ENCODE peak calls at places on chromosomes 13 and 19, in five cellular contexts. One of them, this sample, is unnamed.

GRCh38 chr13:44394649-44395048 is 21.0 kb downstream of the SERP2 start:
- DNase-seq in HepG2: no peak
- DNase-seq in H1: no peak
- DNase-seq in GM12878: no peak
- DNase-seq in NT2/D1: no peak
- DNase-seq in this sample: no peak

GRCh38 chr13:46113596-46113995 is 8.8 kb upstream of the CPB2 start:
- DNase-seq in HepG2: no peak
- DNase-seq in H1: no peak
- DNase-seq in GM12878: no peak
- DNase-seq in NT2/D1: no peak
- DNase-seq in this sample: no peak

GRCh38 chr19:7242601-7243258 is 51.5 kb downstream of the INSR start:
- DNase-seq in HepG2: no peak
- DNase-seq in H1: no peak
- DNase-seq in GM12878: peak; percentile 77
- DNase-seq in NT2/D1: no peak
- DNase-seq in this sample: no peak

GRCh38 chr13:86446311-86446710 is 647.1 kb upstream of the SLITRK6 start:
- DNase-seq in HepG2: no peak
- DNase-seq in H1: no peak
- DNase-seq in GM12878: no peak
- DNase-seq in NT2/D1: peak; percentile 11
- DNase-seq in this sample: peak; percentile 67

GRCh38 chr13:48542581-48543341 is 9.9 kb upstream of the RCBTB2 start:
- DNase-seq in HepG2: peak; percentile 23
- DNase-seq in H1: peak; percentile 49
- DNase-seq in GM12878: no peak
- DNase-seq in NT2/D1: no peak
- DNase-seq in this sample: no peak

GRCh38 chr19:40461669-40462221 is 3.8 kb downstream of the BLVRB start:
- DNase-seq in HepG2: peak; percentile 59
- DNase-seq in H1: no peak
- DNase-seq in GM12878: peak; percentile 61
- DNase-seq in NT2/D1: no peak
- DNase-seq in this sample: no peak

GRCh38 chr13:101977475-101977874 is 424.4 kb downstream of the FGF14 start:
- DNase-seq in HepG2: no peak
- DNase-seq in H1: no peak
- DNase-seq in GM12878: no peak
- DNase-seq in NT2/D1: no peak
- DNase-seq in this sample: no peak

GRCh38 chr19:14758816-14759215 is 19.5 kb downstream of the ADGRE2 start:
- DNase-seq in HepG2: no peak
- DNase-seq in H1: peak; percentile 55
- DNase-seq in GM12878: no peak
- DNase-seq in NT2/D1: peak; percentile 57
- DNase-seq in this sample: no peak

GRCh38 chr19:7355871-7356270 is 7.1 kb downstream of the ARHGEF18 start:
- DNase-seq in HepG2: no peak
- DNase-seq in H1: no peak
- DNase-seq in GM12878: no peak
- DNase-seq in NT2/D1: no peak
- DNase-seq in this sample: no peak

GRCh38 chr19:48499352-48500090 is 12.1 kb downstream of the LMTK3 start:
- DNase-seq in HepG2: no peak
- DNase-seq in H1: no peak
- DNase-seq in GM12878: no peak
- DNase-seq in NT2/D1: no peak
- DNase-seq in this sample: no peak

GRCh38 chr19:7013678-7014077 is 7.6 kb downstream of the MBD3L2B start:
- DNase-seq in HepG2: no peak
- DNase-seq in H1: no peak
- DNase-seq in GM12878: peak; percentile 68
- DNase-seq in NT2/D1: no peak
- DNase-seq in this sample: no peak

GRCh38 chr19:40147693-40148347 is 43.4 kb upstream of the MAP3K10 start:
- DNase-seq in HepG2: no peak
- DNase-seq in H1: no peak
- DNase-seq in GM12878: no peak
- DNase-seq in NT2/D1: no peak
- DNase-seq in this sample: no peak

GRCh38 chr13:36806102-36806501 is 12.9 kb upstream of the RFXAP start:
- DNase-seq in HepG2: no peak
- DNase-seq in H1: no peak
- DNase-seq in GM12878: no peak
- DNase-seq in NT2/D1: no peak
- DNase-seq in this sample: no peak

GRCh38 chr13:21203132-21203531 is 26.7 kb downstream of the MRPL57 start:
- DNase-seq in HepG2: peak; percentile 22
- DNase-seq in H1: no peak
- DNase-seq in GM12878: no peak
- DNase-seq in NT2/D1: no peak
- DNase-seq in this sample: no peak

GRCh38 chr19:2607712-2608601 is 94.5 kb downstream of the GNG7 start:
- DNase-seq in HepG2: no peak
- DNase-seq in H1: no peak
- DNase-seq in GM12878: peak; percentile 94
- DNase-seq in NT2/D1: no peak
- DNase-seq in this sample: no peak

GRCh38 chr19:3618144-3618810 is 8.3 kb downstream of the CACTIN start:
- DNase-seq in HepG2: no peak
- DNase-seq in H1: peak; percentile 96
- DNase-seq in GM12878: peak; percentile 12
- DNase-seq in NT2/D1: no peak
- DNase-seq in this sample: peak; percentile 79

GRCh38 chr19:347946-348861 is 3.6 kb upstream of the MIER2 start:
- DNase-seq in HepG2: peak; percentile 57
- DNase-seq in H1: no peak
- DNase-seq in GM12878: no peak
- DNase-seq in NT2/D1: no peak
- DNase-seq in this sample: no peak

GRCh38 chr13:44575035-44575434 is 1.1 kb downstream of the TSC22D1 start:
- DNase-seq in HepG2: no peak
- DNase-seq in H1: no peak
- DNase-seq in GM12878: no peak
- DNase-seq in NT2/D1: no peak
- DNase-seq in this sample: no peak

GRCh38 chr13:48222358-48223015 is 10.5 kb upstream of the ITM2B start:
- DNase-seq in HepG2: no peak
- DNase-seq in H1: no peak
- DNase-seq in GM12878: no peak
- DNase-seq in NT2/D1: no peak
- DNase-seq in this sample: no peak

GRCh38 chr13:49972709-49973108 is 24.1 kb upstream of the TRIM13 start:
- DNase-seq in HepG2: peak; percentile 24
- DNase-seq in H1: no peak
- DNase-seq in GM12878: no peak
- DNase-seq in NT2/D1: no peak
- DNase-seq in this sample: no peak

GRCh38 chr13:49975826-49976225 is 21.0 kb upstream of the TRIM13 start:
- DNase-seq in HepG2: no peak
- DNase-seq in H1: no peak
- DNase-seq in GM12878: no peak
- DNase-seq in NT2/D1: no peak
- DNase-seq in this sample: no peak

GRCh38 chr13:49980266-49980665 is 16.6 kb upstream of the TRIM13 start:
- DNase-seq in HepG2: no peak
- DNase-seq in H1: no peak
- DNase-seq in GM12878: no peak
- DNase-seq in NT2/D1: no peak
- DNase-seq in this sample: no peak

GRCh38 chr13:49977992-49978391 is 18.9 kb upstream of the TRIM13 start:
- DNase-seq in HepG2: no peak
- DNase-seq in H1: no peak
- DNase-seq in GM12878: no peak
- DNase-seq in NT2/D1: no peak
- DNase-seq in this sample: no peak

DNA sequence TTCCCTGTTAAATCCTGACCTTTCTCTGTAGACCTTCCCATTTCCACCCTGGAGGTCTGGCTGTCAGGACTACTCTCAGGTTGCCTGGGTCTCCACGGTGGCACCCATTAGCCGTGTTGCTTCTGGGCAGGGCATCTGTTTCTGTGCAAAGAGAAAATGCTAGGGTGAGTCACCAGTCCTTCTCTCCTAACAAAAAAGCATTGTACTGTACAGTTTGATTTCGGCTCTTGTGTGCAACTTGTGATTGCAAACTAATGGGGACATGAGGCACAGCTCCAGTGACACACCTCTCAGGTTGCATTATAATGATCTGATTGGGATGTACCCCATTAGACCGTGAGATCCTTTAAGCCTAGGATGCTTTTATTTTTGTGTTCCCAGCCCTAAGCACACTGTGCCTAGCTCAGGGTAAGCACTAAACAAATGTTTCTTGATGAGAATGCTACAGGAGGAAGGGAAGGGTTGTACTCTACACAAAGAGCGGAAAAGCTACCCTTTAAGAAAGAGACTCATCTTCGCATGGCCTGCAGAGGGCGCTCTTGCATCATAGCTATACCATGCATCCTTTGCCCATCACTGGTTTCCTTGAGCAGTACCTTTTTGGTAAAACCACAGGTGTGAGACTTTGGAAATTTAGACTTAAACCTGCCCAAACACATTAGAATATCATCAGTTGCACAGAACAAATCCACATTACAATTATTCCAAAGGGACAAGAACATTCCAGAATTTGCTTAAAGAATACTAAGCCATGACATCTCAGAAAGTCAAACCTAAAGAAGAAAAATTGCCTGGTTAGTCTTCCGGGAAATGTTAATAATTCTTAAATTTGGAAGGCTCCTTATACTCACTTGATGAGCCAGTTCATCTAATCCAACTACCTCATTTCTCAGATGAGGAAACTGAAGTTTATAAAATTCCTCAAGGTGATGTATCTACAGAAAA is 20.3 kb upstream of the TRIM13 start:
- DNase-seq in HepG2: peak; percentile 65
- DNase-seq in H1: peak; percentile 75
- DNase-seq in GM12878: peak; percentile 55
- DNase-seq in NT2/D1: peak; percentile 66
- DNase-seq in this sample: peak; percentile 76
- TF ChIP-seq SUZ12 in HepG2: no peak
- TF ChIP-seq SUZ12 in H1: no peak
- TF ChIP-seq SUZ12 in GM12878: no peak
- TF ChIP-seq SUZ12 in NT2/D1: no peak
- TF ChIP-seq SUZ12 in this sample: no peak

GRCh38 chr19:18589380-18590272 is 1.0 kb downstream of the REX1BD start:
- DNase-seq in HepG2: peak; percentile 65
- DNase-seq in H1: peak; percentile 87
- DNase-seq in GM12878: no peak
- DNase-seq in NT2/D1: peak; percentile 57
- DNase-seq in this sample: peak; percentile 68
- TF ChIP-seq SUZ12 in HepG2: no peak
- TF ChIP-seq SUZ12 in H1: no peak
- TF ChIP-seq SUZ12 in GM12878: no peak
- TF ChIP-seq SUZ12 in NT2/D1: no peak
- TF ChIP-seq SUZ12 in this sample: no peak

GRCh38 chr19:29289020-29289419 is 76.1 kb upstream of the UQCRFS1 start:
- DNase-seq in HepG2: no peak
- DNase-seq in H1: no peak
- DNase-seq in GM12878: no peak
- DNase-seq in NT2/D1: no peak
- DNase-seq in this sample: no peak
- TF ChIP-seq SUZ12 in HepG2: no peak
- TF ChIP-seq SUZ12 in H1: no peak
- TF ChIP-seq SUZ12 in GM12878: no peak
- TF ChIP-seq SUZ12 in NT2/D1: no peak
- TF ChIP-seq SUZ12 in this sample: no peak

GRCh38 chr19:53333071-53333465 is 481 bp upstream of the ZNF845 start:
- DNase-seq in HepG2: no peak
- DNase-seq in H1: no peak
- DNase-seq in GM12878: no peak
- DNase-seq in NT2/D1: peak; percentile 8
- DNase-seq in this sample: no peak
- TF ChIP-seq SUZ12 in HepG2: no peak
- TF ChIP-seq SUZ12 in H1: no peak
- TF ChIP-seq SUZ12 in GM12878: no peak
- TF ChIP-seq SUZ12 in NT2/D1: no peak
- TF ChIP-seq SUZ12 in this sample: no peak

GRCh38 chr13:72694314-72694713 is 33.1 kb downstream of the MZT1 start:
- DNase-seq in HepG2: no peak
- DNase-seq in H1: no peak
- DNase-seq in GM12878: no peak
- DNase-seq in NT2/D1: no peak
- DNase-seq in this sample: no peak

GRCh38 chr13:72693832-72694231 is 33.6 kb downstream of the MZT1 start:
- DNase-seq in HepG2: no peak
- DNase-seq in H1: no peak
- DNase-seq in GM12878: no peak
- DNase-seq in NT2/D1: no peak
- DNase-seq in this sample: no peak

GRCh38 chr13:72692884-72693514 is 34.4 kb downstream of the MZT1 start:
- DNase-seq in HepG2: no peak
- DNase-seq in H1: no peak
- DNase-seq in GM12878: no peak
- DNase-seq in NT2/D1: peak; percentile 48
- DNase-seq in this sample: no peak

GRCh38 chr13:72698164-72698563 is 29.3 kb downstream of the MZT1 start:
- DNase-seq in HepG2: no peak
- DNase-seq in H1: no peak
- DNase-seq in GM12878: no peak
- DNase-seq in NT2/D1: no peak
- DNase-seq in this sample: no peak

DNA sequence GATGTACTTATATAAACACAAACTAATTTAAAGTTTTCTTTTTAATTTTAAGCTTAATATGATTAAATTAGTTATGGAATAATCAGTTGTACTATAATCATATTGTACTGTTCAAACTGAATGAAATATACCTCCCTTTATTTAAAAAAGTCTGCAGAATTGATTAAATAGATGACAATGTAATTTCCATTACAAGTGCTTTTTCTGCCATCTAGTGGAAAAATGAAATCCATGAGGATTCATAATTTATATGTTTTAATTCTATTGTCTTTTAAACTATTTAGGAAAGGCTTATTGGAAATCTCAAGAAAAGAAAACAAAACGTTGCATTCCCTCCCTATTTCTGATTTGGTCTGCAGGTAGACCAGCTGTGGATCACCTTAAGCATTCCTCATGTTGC is 30.8 kb downstream of the MZT1 start:
- DNase-seq in HepG2: no peak
- DNase-seq in H1: no peak
- DNase-seq in GM12878: no peak
- DNase-seq in NT2/D1: no peak
- DNase-seq in this sample: no peak
- TF ChIP-seq SUZ12 in HepG2: no peak
- TF ChIP-seq SUZ12 in H1: no peak
- TF ChIP-seq SUZ12 in GM12878: no peak
- TF ChIP-seq SUZ12 in NT2/D1: no peak
- TF ChIP-seq SUZ12 in this sample: no peak

This sample was measured in HEK293T.